ENCODE peak calls at places on chromosomes 2 and 18, in seven cellular contexts. One of them, this sample, is unnamed.
A peak's percentile ranks its signal among the peaks of the same experiment; 100 is the strongest.

GRCh38 chr18:54961016-54961423 is 1.8 kb upstream of the CCDC68 start:
- DNase-seq in stimulated activated naive CD8-positive, alpha-beta T cell treated with anti-CD3 and anti-CD28 coated beads, Interleukin-15, Interleukin-2, amounts not matched to agents 100 U/mL and 50 U/mL, for 24 hours: no peak
- DNase-seq in fibroblast of gingiva: peak; percentile 62
- DNase-seq in mucosa of descending colon: no peak
- DNase-seq in small intestine: no peak
- DNase-seq in endodermal cell: no peak
- DNase-seq in activated CD4-positive, alpha-beta T cell treated with anti-CD3 and anti-CD28 coated beads for 24 hours: no peak
- DNase-seq in this sample: no peak

GRCh38 chr2:133717497-133717896 is 149.2 kb upstream of the NCKAP5 start:
- DNase-seq in stimulated activated naive CD8-positive, alpha-beta T cell treated with anti-CD3 and anti-CD28 coated beads, Interleukin-15, Interleukin-2, amounts not matched to agents 100 U/mL and 50 U/mL, for 24 hours: no peak
- DNase-seq in fibroblast of gingiva: no peak
- DNase-seq in mucosa of descending colon: no peak
- DNase-seq in small intestine: no peak
- DNase-seq in endodermal cell: no peak
- DNase-seq in activated CD4-positive, alpha-beta T cell treated with anti-CD3 and anti-CD28 coated beads for 24 hours: no peak
- DNase-seq in this sample: no peak

GRCh38 chr18:75854174-75854573 is 426.7 kb upstream of the SMIM21 start:
- DNase-seq in stimulated activated naive CD8-positive, alpha-beta T cell treated with anti-CD3 and anti-CD28 coated beads, Interleukin-15, Interleukin-2, amounts not matched to agents 100 U/mL and 50 U/mL, for 24 hours: peak; percentile 19
- DNase-seq in fibroblast of gingiva: no peak
- DNase-seq in mucosa of descending colon: no peak
- DNase-seq in small intestine: no peak
- DNase-seq in endodermal cell: peak; percentile 80
- DNase-seq in activated CD4-positive, alpha-beta T cell treated with anti-CD3 and anti-CD28 coated beads for 24 hours: peak; percentile 6
- DNase-seq in this sample: no peak

GRCh38 chr2:124967325-124967724 is 942.2 kb downstream of the CNTNAP5 start:
- DNase-seq in stimulated activated naive CD8-positive, alpha-beta T cell treated with anti-CD3 and anti-CD28 coated beads, Interleukin-15, Interleukin-2, amounts not matched to agents 100 U/mL and 50 U/mL, for 24 hours: no peak
- DNase-seq in fibroblast of gingiva: no peak
- DNase-seq in mucosa of descending colon: no peak
- DNase-seq in small intestine: no peak
- DNase-seq in endodermal cell: no peak
- DNase-seq in activated CD4-positive, alpha-beta T cell treated with anti-CD3 and anti-CD28 coated beads for 24 hours: no peak
- DNase-seq in this sample: no peak

GRCh38 chr2:96408631-96409542 is 73.3 kb downstream of the NCAPH start:
- DNase-seq in stimulated activated naive CD8-positive, alpha-beta T cell treated with anti-CD3 and anti-CD28 coated beads, Interleukin-15, Interleukin-2, amounts not matched to agents 100 U/mL and 50 U/mL, for 24 hours: no peak
- DNase-seq in fibroblast of gingiva: no peak
- DNase-seq in mucosa of descending colon: no peak
- DNase-seq in small intestine: no peak
- DNase-seq in endodermal cell: no peak
- DNase-seq in activated CD4-positive, alpha-beta T cell treated with anti-CD3 and anti-CD28 coated beads for 24 hours: no peak
- DNase-seq in this sample: no peak

GRCh38 chr2:67752964-67753363 is 309.8 kb downstream of the C1D start:
- DNase-seq in stimulated activated naive CD8-positive, alpha-beta T cell treated with anti-CD3 and anti-CD28 coated beads, Interleukin-15, Interleukin-2, amounts not matched to agents 100 U/mL and 50 U/mL, for 24 hours: no peak
- DNase-seq in fibroblast of gingiva: peak; percentile 59
- DNase-seq in mucosa of descending colon: no peak
- DNase-seq in small intestine: no peak
- DNase-seq in endodermal cell: no peak
- DNase-seq in activated CD4-positive, alpha-beta T cell treated with anti-CD3 and anti-CD28 coated beads for 24 hours: no peak
- DNase-seq in this sample: no peak

GRCh38 chr2:119753041-119753929 is 6.4 kb upstream of the PTPN4 start:
- DNase-seq in stimulated activated naive CD8-positive, alpha-beta T cell treated with anti-CD3 and anti-CD28 coated beads, Interleukin-15, Interleukin-2, amounts not matched to agents 100 U/mL and 50 U/mL, for 24 hours: no peak
- DNase-seq in fibroblast of gingiva: peak; percentile 38
- DNase-seq in mucosa of descending colon: no peak
- DNase-seq in small intestine: peak; percentile 59
- DNase-seq in endodermal cell: peak; percentile 62
- DNase-seq in activated CD4-positive, alpha-beta T cell treated with anti-CD3 and anti-CD28 coated beads for 24 hours: no peak
- DNase-seq in this sample: no peak

GRCh38 chr2:238250896-238251295 is 11.1 kb upstream of the HES6 start:
- DNase-seq in stimulated activated naive CD8-positive, alpha-beta T cell treated with anti-CD3 and anti-CD28 coated beads, Interleukin-15, Interleukin-2, amounts not matched to agents 100 U/mL and 50 U/mL, for 24 hours: no peak
- DNase-seq in fibroblast of gingiva: no peak
- DNase-seq in mucosa of descending colon: no peak
- DNase-seq in small intestine: no peak
- DNase-seq in endodermal cell: no peak
- DNase-seq in activated CD4-positive, alpha-beta T cell treated with anti-CD3 and anti-CD28 coated beads for 24 hours: no peak
- DNase-seq in this sample: no peak

This sample was measured in natural killer cell treated with Interleukin-12 subunit alpha and Interleukin-12 subunit beta and Interleukin-15 and Interleukin-18, amount 100 ng/mL, for 72 hours.